ENCODE peak calls at places on chromosomes 1 and 21, in six cellular contexts. N is tibial artery, Q is heart right ventricle, P is thyroid gland, I is ascending aorta, B is BJ. F is an unnamed sample.

GRCh38 chr1:1959840-1960479 is 40.9 kb upstream of the TMEM52 start:
- DNase-seq in N (peak; percentile 49), B (no peak), I (no peak), P (peak; percentile 89), Q (peak; percentile 88), F (peak; percentile 81)

GRCh38 chr1:107529511-107530149 is 388.8 kb downstream of the NTNG1 start:
- DNase-seq in Q (no peak), I (no peak), P (no peak), B (no peak), N (no peak), F (peak; percentile 68)

GRCh38 chr1:60904079-60904852 is 178.1 kb upstream of the NFIA start:
- DNase-seq in Q (peak; percentile 54), P (peak; percentile 24), N (peak; percentile 69), B (no peak), I (peak; percentile 57), F (no peak)

GRCh38 chr1:29590583-29591555 is 354.5 kb downstream of the PTPRU start:
- DNase-seq in I (no peak), B (no peak), N (no peak), P (no peak), Q (no peak), F (no peak)

GRCh38 chr1:169697769-169698168 is 13.7 kb downstream of the SELL start:
- DNase-seq in N (no peak), Q (no peak), B (no peak), I (no peak), P (no peak), F (no peak)

GRCh38 chr1:54585181-54586066 is 37.4 kb downstream of the ACOT11 start:
- DNase-seq in P (no peak), I (no peak), N (no peak), B (no peak), Q (peak; percentile 65), F (no peak)

GRCh38 chr1:36411674-36412648 is 14.3 kb upstream of the LSM10 start:
- DNase-seq in I (no peak), Q (no peak), N (no peak), B (no peak), P (no peak), F (no peak)

GRCh38 chr1:88188038-88188437 is 496.0 kb upstream of the PKN2 start:
- DNase-seq in I (no peak), N (no peak), P (no peak), Q (no peak), B (no peak), F (no peak)

GRCh38 chr1:59375321-59376220 is 78.7 kb downstream of the FGGY start:
- DNase-seq in Q (no peak), B (peak; percentile 99), I (no peak), N (no peak), P (no peak), F (no peak)

GRCh38 chr1:54537611-54538010 is 10.4 kb upstream of the ACOT11 start:
- DNase-seq in Q (no peak), N (no peak), P (no peak), I (no peak), B (no peak), F (no peak)

GRCh38 chr21:42164064-42164789 is 54.7 kb upstream of the ABCG1 start:
- DNase-seq in N (peak; percentile 60), Q (peak; percentile 65), P (peak; percentile 46), I (no peak), B (no peak), F (no peak)

GRCh38 chr1:66617362-66617761 is 83.4 kb downstream of the SGIP1 start:
- DNase-seq in B (no peak), I (no peak), Q (no peak), N (no peak), P (no peak), F (no peak)

GRCh38 chr1:46535063-46535462 is 16.4 kb downstream of the KNCN start:
- DNase-seq in B (no peak), I (no peak), P (peak; percentile 31), N (no peak), Q (no peak), F (no peak)

GRCh38 chr1:193767891-193768290 is 581.5 kb upstream of the B3GALT2 start:
- DNase-seq in I (no peak), B (no peak), N (no peak), P (peak; percentile 82), Q (no peak), F (no peak)

GRCh38 chr1:1630965-1631792 is 794 bp upstream of the MMP23B start:
- DNase-seq in N (peak; percentile 61), B (no peak), P (peak; percentile 30), I (no peak), Q (peak; percentile 76), F (no peak)

GRCh38 chr21:28427356-28428022 is 565.2 kb downstream of the LTN1 start:
- DNase-seq in N (no peak), I (no peak), B (no peak), P (no peak), Q (no peak), F (no peak)

GRCh38 chr1:204307334-204307883 is 52.3 kb downstream of the PLEKHA6 start:
- DNase-seq in I (no peak), P (peak; percentile 49), Q (no peak), N (peak; percentile 59), B (no peak), F (peak; percentile 83)

GRCh38 chr1:23562138-23562819 is 3.0 kb upstream of the ID3 start:
- DNase-seq in I (peak; percentile 95), P (peak; percentile 99), N (peak; percentile 99), Q (peak; percentile 97), B (peak; percentile 95), F (peak; percentile 96)

GRCh38 chr1:23563003-23563402 is 3.7 kb upstream of the ID3 start:
- DNase-seq in P (no peak), Q (no peak), I (no peak), N (no peak), B (no peak), F (no peak)

GRCh38 chr1:23559985-23560755 is 869 bp upstream of the ID3 start:
- DNase-seq in N (no peak), P (no peak), B (no peak), I (no peak), Q (no peak), F (no peak)

GRCh38 chr1:23561813-23562100 is 2.5 kb upstream of the ID3 start:
- DNase-seq in B (no peak), I (no peak), N (no peak), P (no peak), Q (no peak), F (no peak)

GRCh38 chr1:23561076-23561812 is 1.9 kb upstream of the ID3 start:
- DNase-seq in Q (no peak), P (no peak), N (no peak), B (no peak), I (no peak), F (no peak)
- H3K4me3 ChIP-seq in Q (peak overlapping the region; percentile 82), P (no peak overlapping the region), N (peak overlapping the region; percentile 85), B (no peak overlapping the region), I (peak overlapping the region; percentile 95), F (no peak overlapping the region)

GRCh38 chr21:32276671-32277070 is 2.2 kb downstream of the MIS18A start:
- DNase-seq in I (no peak), N (no peak), Q (no peak), B (no peak), P (no peak), F (no peak)

DNA sequence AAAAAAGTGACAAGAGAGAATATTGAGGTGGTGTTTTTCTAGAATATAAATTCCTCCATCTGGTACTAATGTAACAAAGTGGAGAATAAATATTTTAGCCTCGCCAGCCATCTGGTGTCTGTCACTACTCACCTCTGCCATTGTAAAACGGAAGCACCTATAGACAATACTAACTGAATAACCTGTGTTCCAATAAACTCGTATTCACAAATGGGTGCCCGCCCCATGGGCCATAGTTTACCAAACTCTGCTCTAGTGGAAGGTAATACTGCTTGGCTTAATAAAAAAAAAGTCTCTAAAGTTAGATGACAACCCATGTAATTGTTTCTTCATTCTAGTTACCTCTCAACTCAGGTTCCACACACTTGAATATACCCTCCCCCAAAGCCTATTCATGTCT is 8.1 kb downstream of the MIS18A start:
- DNase-seq in Q (no peak), P (no peak), I (no peak), B (no peak), N (no peak), F (no peak)
- H3K4me3 ChIP-seq in Q (no peak overlapping the region), P (no peak overlapping the region), I (no peak overlapping the region), B (no peak overlapping the region), N (no peak overlapping the region), F (no peak overlapping the region)

DNA sequence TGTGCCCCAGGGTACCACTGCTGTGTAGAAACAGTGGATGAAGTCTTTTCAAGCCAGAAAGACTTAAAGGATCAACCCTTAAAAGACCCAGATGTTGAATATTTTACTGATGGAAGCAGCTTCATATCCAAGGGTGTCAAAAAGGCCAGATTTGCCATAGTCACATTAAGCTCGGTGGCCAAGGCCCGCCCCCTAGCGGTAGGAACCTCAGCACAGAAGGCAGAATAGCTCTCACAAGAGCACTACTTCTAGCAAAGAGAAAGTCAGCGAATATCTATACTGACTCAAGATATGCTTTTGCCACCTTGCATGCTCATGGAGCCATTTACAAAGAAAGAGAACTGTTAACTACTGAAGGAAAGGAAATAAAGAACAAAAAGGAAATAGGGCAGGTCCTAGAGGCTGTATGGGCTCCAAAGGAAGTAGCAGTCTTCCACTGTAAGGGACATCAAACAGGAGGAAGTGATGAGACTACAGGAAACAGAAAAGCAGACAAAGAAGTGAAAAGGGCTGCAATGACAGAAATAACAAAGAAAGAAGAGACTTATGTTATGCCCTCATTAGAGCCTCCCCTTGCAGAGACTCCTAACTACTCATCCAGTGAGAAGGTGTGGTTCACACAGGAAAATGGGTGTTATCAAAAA is 90.5 kb downstream of the LIPI start:
- DNase-seq in B (no peak), P (peak; percentile 28), N (no peak), I (no peak), Q (peak; percentile 16), F (no peak)
- H3K4me3 ChIP-seq in B (no peak overlapping the region), P (no peak overlapping the region), N (no peak overlapping the region), I (no peak overlapping the region), Q (no peak overlapping the region), F (no peak overlapping the region)

GRCh38 chr1:65269612-65270011 is 39.7 kb upstream of the DNAJC6 start:
- DNase-seq in B (no peak), Q (no peak), P (no peak), N (no peak), I (no peak), F (no peak)
- H3K4me3 ChIP-seq in B (no peak overlapping the region), Q (no peak overlapping the region), P (no peak overlapping the region), N (no peak overlapping the region), I (no peak overlapping the region), F (no peak overlapping the region)

GRCh38 chr1:214103778-214104177 is 116.0 kb downstream of the PROX1 start:
- DNase-seq in N (no peak), I (no peak), P (no peak), B (no peak), Q (no peak), F (no peak)

GRCh38 chr1:214106375-214106774 is 118.6 kb downstream of the PROX1 start:
- DNase-seq in P (no peak), Q (no peak), B (no peak), I (no peak), N (no peak), F (no peak)

GRCh38 chr1:214101246-214101645 is 113.5 kb downstream of the PROX1 start:
- DNase-seq in I (no peak), P (no peak), N (no peak), Q (no peak), B (no peak), F (no peak)

GRCh38 chr1:214101828-214102227 is 114.1 kb downstream of the PROX1 start:
- DNase-seq in B (no peak), Q (no peak), P (no peak), N (no peak), I (no peak), F (no peak)

DNA sequence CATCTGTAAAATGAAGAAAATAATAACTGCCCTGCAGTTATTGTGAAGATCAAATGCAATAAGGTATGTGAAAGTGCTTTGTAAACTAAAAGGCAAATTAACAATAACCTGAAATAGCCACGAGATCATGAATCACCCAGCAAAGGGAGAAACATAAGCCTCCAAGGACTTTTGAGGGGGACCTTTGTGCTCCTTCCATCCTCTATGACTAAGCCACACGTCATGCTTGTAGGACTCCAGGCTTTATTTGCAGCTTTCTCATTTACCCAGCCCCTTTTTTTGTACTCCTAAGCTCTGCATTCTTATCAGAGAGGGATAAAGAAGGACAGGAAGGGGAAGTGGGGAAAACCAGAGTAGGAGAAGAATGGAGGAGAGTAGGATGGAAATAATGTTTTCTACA is 115.1 kb downstream of the PROX1 start:
- DNase-seq in B (peak; percentile 24), P (no peak), N (no peak), I (no peak), Q (no peak), F (no peak)
- H3K4me3 ChIP-seq in B (no peak overlapping the region), P (no peak overlapping the region), N (no peak overlapping the region), I (no peak overlapping the region), Q (no peak overlapping the region), F (no peak overlapping the region)

F was measured in prostate gland.